ENCODE peak calls at places on chromosomes 1 and 21, in nine cellular contexts. R, A, X, G, Z, P, U, T and H are unnamed samples.

GRCh38 chr21:25563399-25564116 is 43.7 kb downstream of the MRPL39 start:
- DNase-seq in A (no peak), Z (peak), U (no peak), X (no peak), T (no peak), P (peak), G (no peak), R (no peak), H (no peak)

GRCh38 chr1:205247130-205247921 is 19.6 kb downstream of the TMCC2 start:
- DNase-seq in R (no peak), T (no peak), G (peak), U (no peak), P (no peak), A (peak), X (no peak), Z (no peak), H (no peak)

GRCh38 chr1:16617101-16617727 is 3.9 kb upstream of the NBPF1 start:
- DNase-seq in X (no peak), R (peak), G (no peak), T (no peak), A (peak), U (no peak), Z (no peak), P (no peak), H (peak)

GRCh38 chr1:180033387-180033786 is 78.8 kb downstream of the CEP350 start:
- DNase-seq in G (no peak), R (no peak), P (no peak), X (no peak), Z (no peak), T (no peak), U (no peak), A (no peak), H (no peak)

GRCh38 chr1:201140235-201140940 is 13.4 kb upstream of the ASCL5 start:
- DNase-seq in X (no peak), A (no peak), U (no peak), G (no peak), T (no peak), Z (no peak), P (no peak), R (no peak), H (no peak)

GRCh38 chr1:115164484-115164883 is 75.2 kb upstream of the TSPAN2 start:
- DNase-seq in Z (no peak), T (no peak), A (no peak), U (no peak), G (no peak), R (no peak), P (no peak), X (no peak), H (no peak)

GRCh38 chr1:202576816-202577215 is 133.4 kb downstream of the SYT2 start:
- DNase-seq in A (no peak), Z (peak), P (no peak), T (no peak), G (no peak), R (no peak), U (peak), X (peak), H (no peak)

GRCh38 chr1:164440222-164440621 is 118.8 kb upstream of the PBX1 start:
- DNase-seq in X (no peak), U (no peak), T (no peak), P (no peak), R (peak), Z (no peak), G (no peak), A (no peak), H (no peak)

DNA sequence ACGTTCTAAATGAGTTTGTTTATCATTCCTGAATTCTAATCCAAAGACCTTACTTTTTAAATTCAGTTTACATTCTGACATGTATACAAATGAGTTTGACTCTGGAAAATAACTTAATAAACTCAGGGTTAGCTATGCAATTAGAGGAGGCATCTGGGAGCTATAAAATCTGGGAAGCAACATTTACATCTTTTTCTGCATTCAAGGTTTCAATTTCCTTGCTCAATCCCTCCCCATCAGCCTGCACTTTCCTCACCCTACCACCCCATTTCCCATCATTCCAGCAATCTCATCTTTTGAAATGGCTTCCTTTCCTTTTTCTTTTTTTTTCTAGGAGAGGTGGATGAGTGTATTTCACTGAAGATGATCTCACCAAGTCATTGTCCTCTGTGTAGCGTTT is 65.3 kb upstream of the BEND5 start:
- DNase-seq in R (no peak), X (no peak), G (no peak), A (no peak), T (no peak), P (no peak), Z (no peak), U (no peak), H (no peak)
- H3K4me3 ChIP-seq in R (no peak), X (no peak), G (no peak), A (no peak), T (no peak), P (no peak), Z (no peak), U (no peak), H (no peak)

GRCh38 chr1:228739826-228740225 is 4.5 kb downstream of the RHOU start:
- DNase-seq in P (no peak), A (no peak), T (no peak), U (no peak), Z (no peak), R (no peak), G (no peak), X (no peak), H (no peak)

GRCh38 chr1:228734881-228735801 is at the start of gene RHOU:
- DNase-seq in A (peak), G (no peak), U (peak), X (peak), T (no peak), Z (peak), P (peak), R (peak), H (peak)

GRCh38 chr1:228735871-228736586 is 750 bp downstream of the RHOU start:
- DNase-seq in X (peak), R (no peak), A (peak), G (no peak), U (peak), T (no peak), P (peak), Z (peak), H (peak)

GRCh38 chr1:228736844-228737415 is 1.7 kb downstream of the RHOU start:
- DNase-seq in G (no peak), R (no peak), A (no peak), Z (no peak), X (no peak), T (no peak), P (no peak), U (no peak), H (no peak)

DNA sequence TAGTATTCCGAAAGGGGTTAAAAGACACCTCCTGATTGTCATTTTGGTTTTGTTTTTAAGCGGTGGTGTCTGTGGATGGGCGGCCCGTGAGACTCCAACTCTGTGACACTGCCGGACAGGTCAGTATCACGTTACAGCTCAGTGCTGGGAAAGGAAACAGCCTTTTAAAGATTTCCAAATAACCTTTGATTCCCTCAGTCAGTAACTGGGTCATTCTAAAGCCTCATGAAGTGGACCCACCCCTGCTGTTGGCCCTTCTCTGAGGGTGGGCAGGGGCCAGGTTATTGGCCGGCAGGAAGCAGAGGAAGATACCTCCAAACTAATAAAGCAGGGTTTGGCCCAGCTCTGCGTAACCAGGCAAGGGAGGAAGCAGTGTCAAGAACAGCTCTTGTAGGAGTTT is 2.3 kb downstream of the RHOU start:
- DNase-seq in T (no peak), A (no peak), G (no peak), Z (no peak), X (no peak), R (no peak), U (no peak), P (peak), H (no peak)
- TF ChIP-seq POLR2AphosphoS5 in T (no peak), A (peak), G (no peak), Z (no peak), X (no peak), R (no peak), U (no peak), P (peak), H (no peak)

DNA sequence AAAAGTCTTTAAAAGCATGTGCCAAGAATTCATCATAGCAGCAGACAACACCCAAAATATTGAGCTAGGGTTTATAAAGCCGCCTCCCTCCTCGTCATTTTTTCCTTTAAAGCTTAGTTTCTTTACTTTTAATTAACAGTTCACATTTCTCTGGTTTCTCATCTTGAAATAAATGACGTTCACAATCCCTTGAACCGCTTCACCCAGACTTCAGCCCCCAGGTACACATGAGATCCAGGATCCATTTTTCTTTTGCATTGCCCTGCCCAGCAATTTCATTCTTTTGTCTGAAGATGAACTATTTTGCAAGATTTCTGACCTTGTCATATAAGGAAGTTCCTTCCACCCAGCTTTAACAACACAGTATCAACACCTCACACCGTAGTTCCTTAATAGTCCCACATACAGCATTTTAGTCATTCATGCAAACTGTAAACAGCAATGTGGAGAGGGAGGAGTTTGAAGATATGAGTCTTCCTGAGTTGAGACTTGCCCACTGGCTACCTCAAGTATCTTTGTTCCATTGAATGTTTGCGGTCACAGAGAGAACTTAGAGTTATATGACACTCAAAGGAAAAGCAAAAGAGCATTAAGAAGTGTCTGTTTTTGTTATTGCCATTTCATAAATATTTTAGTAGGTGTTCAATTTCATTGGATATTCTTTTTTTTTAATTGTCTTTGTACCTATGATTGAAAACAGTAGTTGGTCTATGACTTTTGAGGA is 35.3 kb upstream of the CACYBP start:
- DNase-seq in U (no peak), Z (peak), A (no peak), G (peak), X (no peak), P (no peak), R (no peak), T (no peak), H (no peak)
- H3K4me3 ChIP-seq in U (no peak), Z (no peak), A (no peak), G (peak), X (peak), P (no peak), R (no peak), T (no peak), H (peak)

DNA sequence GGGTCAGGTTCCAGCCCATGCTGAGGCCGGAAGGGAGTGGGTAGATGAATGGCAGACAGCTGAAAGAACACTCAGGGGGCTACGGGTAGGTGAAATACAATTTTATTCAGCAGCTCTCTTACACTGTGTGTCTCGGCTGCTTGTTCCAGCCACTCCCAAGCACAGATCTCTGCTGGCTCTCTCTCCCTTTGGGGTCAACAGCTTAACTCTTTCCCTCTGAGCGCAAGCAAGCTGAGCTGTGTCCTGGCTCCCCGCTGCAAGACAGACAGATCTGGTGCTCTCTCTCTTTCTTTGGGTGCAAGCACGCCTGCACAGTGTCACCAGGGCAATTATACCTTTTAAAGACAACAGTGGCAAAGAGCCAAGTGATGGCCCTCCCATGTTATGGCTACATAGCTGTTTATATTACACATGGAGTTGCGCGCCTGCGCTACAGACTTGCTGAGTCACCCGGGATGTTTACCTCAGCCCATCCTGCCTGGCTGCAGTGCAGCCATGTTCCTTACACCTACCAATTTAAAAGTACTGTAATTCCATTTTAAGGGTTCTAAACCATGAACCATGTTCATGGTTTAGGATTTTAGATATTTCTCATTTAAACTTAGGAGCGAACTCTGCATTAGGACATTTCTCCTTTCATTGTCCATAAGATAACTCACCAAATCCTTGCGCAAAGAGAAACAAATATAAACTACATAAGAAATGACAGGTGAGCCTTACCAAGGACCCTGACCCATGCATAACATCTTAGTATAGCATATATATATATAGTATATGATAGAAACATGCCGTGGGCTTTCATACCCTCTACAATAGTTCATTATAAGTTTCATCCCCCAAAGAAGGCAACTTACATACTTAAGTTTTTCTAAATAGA is 396.5 kb downstream of the SMYD3 start:
- DNase-seq in T (no peak), X (no peak), U (no peak), A (no peak), Z (no peak), P (peak), G (peak), R (peak), H (no peak)
- TF ChIP-seq POLR2AphosphoS5 in T (no peak), X (no peak), U (no peak), A (no peak), Z (no peak), P (no peak), G (peak), R (no peak), H (peak)

GRCh38 chr1:22711071-22711470 is 432 bp downstream of the EPHB2 start:
- DNase-seq in R (peak), T (no peak), X (no peak), Z (no peak), A (no peak), P (no peak), G (no peak), U (no peak), H (no peak)
- H3K4me3 ChIP-seq in R (peak), T (peak), X (peak), Z (no peak), A (no peak), P (peak), G (no peak), U (peak), H (peak)

DNA sequence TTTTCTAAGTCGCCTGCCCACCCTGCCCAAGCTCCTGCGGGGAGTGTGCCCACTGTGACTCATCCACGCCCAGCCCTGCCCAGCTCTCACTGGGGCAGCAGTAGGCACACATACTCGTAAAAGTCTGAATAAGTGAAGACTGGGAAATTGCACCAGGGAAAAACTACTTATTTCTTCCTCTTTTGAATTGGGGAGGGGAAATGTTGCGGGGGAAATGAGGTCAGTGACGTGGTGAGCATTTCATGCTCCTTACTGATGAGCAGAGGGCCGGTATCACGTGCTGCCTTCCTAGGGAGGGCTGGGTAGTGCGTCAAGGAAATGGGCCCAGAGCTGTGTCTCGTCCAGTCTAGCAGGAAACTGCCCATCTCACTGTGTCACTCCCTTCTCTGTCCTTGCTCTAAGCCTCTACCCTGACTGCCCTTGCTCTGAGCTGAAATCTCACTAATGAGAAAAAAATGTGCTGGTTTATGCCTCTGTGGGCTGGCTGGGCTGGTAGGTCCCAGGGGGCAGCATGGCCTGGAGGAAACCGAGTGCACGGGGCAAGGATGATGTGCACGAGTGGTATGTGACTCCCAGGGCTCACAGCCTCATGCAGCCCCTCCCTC is 13.5 kb upstream of the TNFRSF1B start:
- DNase-seq in U (no peak), T (no peak), X (no peak), P (peak), A (peak), G (no peak), R (no peak), Z (peak), H (peak)
- TF ChIP-seq POLR2AphosphoS5 in U (no peak), T (no peak), X (no peak), P (no peak), A (peak), G (no peak), R (no peak), Z (peak), H (peak)